ENCODE peak calls at places on chromosomes 13 and 19, in four cellular contexts. One of them, this sample, is unnamed.
A peak's percentile ranks its signal among the peaks of the same experiment; 100 is the strongest.

GRCh38 chr19:8023371-8023770 is 17.9 kb upstream of the ELAVL1 start:
- DNase-seq in GM12878: no peak
- DNase-seq in A549: no peak
- DNase-seq in HepG2: no peak
- DNase-seq in this sample: no peak

GRCh38 chr13:75461314-75461713 is 20.7 kb downstream of the TBC1D4 start:
- DNase-seq in GM12878: no peak
- DNase-seq in A549: no peak
- DNase-seq in HepG2: no peak
- DNase-seq in this sample: no peak

GRCh38 chr19:10006335-10006708 is 4.0 kb downstream of the COL5A3 start:
- DNase-seq in GM12878: no peak
- DNase-seq in A549: no peak
- DNase-seq in HepG2: no peak
- DNase-seq in this sample: no peak

GRCh38 chr19:49447485-49448431 is 3.9 kb downstream of the PIH1D1 start:
- DNase-seq in GM12878: no peak
- DNase-seq in A549: peak; percentile 68
- DNase-seq in HepG2: no peak
- DNase-seq in this sample: peak; percentile 66

GRCh38 chr13:93244141-93244917 is 17.7 kb downstream of the GPC6 start:
- DNase-seq in GM12878: no peak
- DNase-seq in A549: no peak
- DNase-seq in HepG2: no peak
- DNase-seq in this sample: no peak

GRCh38 chr13:94419304-94419943 is 60.1 kb downstream of the DCT start:
- DNase-seq in GM12878: no peak
- DNase-seq in A549: no peak
- DNase-seq in HepG2: no peak
- DNase-seq in this sample: no peak

GRCh38 chr13:76994281-76994680 is 2.4 kb downstream of the CLN5 start:
- DNase-seq in GM12878: no peak
- DNase-seq in A549: no peak
- DNase-seq in HepG2: no peak
- DNase-seq in this sample: no peak

GRCh38 chr13:34833562-34834182 is 108.4 kb upstream of the NBEA start:
- DNase-seq in GM12878: no peak
- DNase-seq in A549: peak; percentile 29
- DNase-seq in HepG2: no peak
- DNase-seq in this sample: no peak

GRCh38 chr19:14091086-14091884 is 734 bp upstream of the SAMD1 start:
- DNase-seq in GM12878: no peak
- DNase-seq in A549: peak; percentile 67
- DNase-seq in HepG2: peak; percentile 44
- DNase-seq in this sample: peak; percentile 79

GRCh38 chr13:109205315-109205714 is 575.9 kb downstream of the MYO16 start:
- DNase-seq in GM12878: no peak
- DNase-seq in A549: no peak
- DNase-seq in HepG2: no peak
- DNase-seq in this sample: no peak

GRCh38 chr19:12792048-12792852 is 964 bp downstream of the JUNB start:
- DNase-seq in GM12878: no peak
- DNase-seq in A549: peak; percentile 60
- DNase-seq in HepG2: peak; percentile 46
- DNase-seq in this sample: peak; percentile 87

GRCh38 chr13:99074693-99075092 is 96.8 kb upstream of the DOCK9 start:
- DNase-seq in GM12878: no peak
- DNase-seq in A549: no peak
- DNase-seq in HepG2: no peak
- DNase-seq in this sample: no peak

GRCh38 chr13:113907637-113908617 is 44.1 kb upstream of the GAS6 start:
- DNase-seq in GM12878: no peak
- DNase-seq in A549: no peak
- DNase-seq in HepG2: no peak
- DNase-seq in this sample: no peak

GRCh38 chr13:113905942-113906341 is 42.1 kb upstream of the GAS6 start:
- DNase-seq in GM12878: no peak
- DNase-seq in A549: no peak
- DNase-seq in HepG2: no peak
- DNase-seq in this sample: no peak

GRCh38 chr13:113905018-113905417 is 41.1 kb upstream of the GAS6 start:
- DNase-seq in GM12878: no peak
- DNase-seq in A549: no peak
- DNase-seq in HepG2: no peak
- DNase-seq in this sample: no peak

GRCh38 chr13:113904411-113904810 is 40.5 kb upstream of the GAS6 start:
- DNase-seq in GM12878: no peak
- DNase-seq in A549: peak; percentile 33
- DNase-seq in HepG2: peak; percentile 25
- DNase-seq in this sample: peak; percentile 26

GRCh38 chr13:113906566-113906965 is 42.7 kb upstream of the GAS6 start:
- DNase-seq in GM12878: no peak
- DNase-seq in A549: no peak
- DNase-seq in HepG2: no peak
- DNase-seq in this sample: no peak
- TF ChIP-seq POLR2AphosphoS2 in GM12878: no peak
- TF ChIP-seq POLR2AphosphoS2 in A549: no peak
- TF ChIP-seq POLR2AphosphoS2 in HepG2: no peak
- TF ChIP-seq POLR2AphosphoS2 in this sample: no peak

GRCh38 chr13:80116107-80116506 is 224.8 kb downstream of the SPRY2 start:
- DNase-seq in GM12878: no peak
- DNase-seq in A549: no peak
- DNase-seq in HepG2: no peak
- DNase-seq in this sample: no peak
- TF ChIP-seq POLR2AphosphoS2 in GM12878: no peak
- TF ChIP-seq POLR2AphosphoS2 in A549: no peak
- TF ChIP-seq POLR2AphosphoS2 in HepG2: no peak
- TF ChIP-seq POLR2AphosphoS2 in this sample: no peak

GRCh38 chr13:97977982-97978381 is 24.5 kb downstream of the IPO5 start:
- DNase-seq in GM12878: no peak
- DNase-seq in A549: no peak
- DNase-seq in HepG2: no peak
- DNase-seq in this sample: no peak

GRCh38 chr13:97975280-97975850 is 21.9 kb downstream of the IPO5 start:
- DNase-seq in GM12878: no peak
- DNase-seq in A549: no peak
- DNase-seq in HepG2: no peak
- DNase-seq in this sample: no peak

GRCh38 chr13:97975851-97976550 is 22.5 kb downstream of the IPO5 start:
- DNase-seq in GM12878: no peak
- DNase-seq in A549: peak; percentile 83
- DNase-seq in HepG2: peak; percentile 86
- DNase-seq in this sample: peak; percentile 90

GRCh38 chr13:97977376-97977705 is 23.9 kb downstream of the IPO5 start:
- DNase-seq in GM12878: no peak
- DNase-seq in A549: no peak
- DNase-seq in HepG2: no peak
- DNase-seq in this sample: no peak

DNA sequence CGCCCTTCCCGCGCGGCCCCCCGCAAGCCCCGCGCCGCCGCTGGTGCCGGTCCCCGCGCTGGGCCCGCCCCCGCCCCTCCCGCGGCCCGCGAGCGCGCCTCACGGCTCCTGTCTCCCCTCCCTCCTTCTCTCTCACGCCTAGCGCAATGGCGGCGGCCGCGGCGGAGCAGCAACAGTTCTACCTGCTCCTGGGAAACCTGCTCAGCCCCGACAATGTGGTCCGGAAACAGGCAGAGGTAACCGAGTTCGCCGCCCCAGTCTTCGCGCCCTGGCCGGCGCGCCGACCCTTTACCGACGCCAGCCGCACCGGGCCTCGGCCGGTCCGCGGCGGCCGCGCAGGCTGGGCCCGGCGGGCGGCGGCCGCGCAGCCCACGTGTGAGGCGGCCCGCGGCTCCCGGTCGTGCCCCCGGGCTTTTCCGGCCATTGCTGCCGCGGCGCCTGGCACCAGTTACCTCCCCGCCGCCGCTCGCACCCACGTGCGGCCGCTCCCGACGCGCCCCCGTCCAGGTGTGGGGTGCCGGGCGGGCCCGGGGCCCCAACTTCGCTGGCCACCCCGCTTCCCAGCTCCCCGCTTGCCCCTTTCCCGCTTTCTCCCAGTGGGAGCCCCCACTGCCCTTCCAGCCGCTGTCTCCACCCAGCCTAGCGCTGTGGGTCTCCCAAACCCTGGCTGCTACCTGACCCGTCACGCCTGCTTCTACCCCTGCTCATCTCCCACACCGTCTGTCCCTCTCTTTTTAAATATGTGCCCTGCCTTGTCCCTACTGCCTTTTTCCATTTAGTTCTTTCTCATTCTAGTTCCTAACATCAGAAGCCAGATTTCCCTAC is 23.3 kb downstream of the IPO5 start:
- DNase-seq in GM12878: no peak
- DNase-seq in A549: peak; percentile 2
- DNase-seq in HepG2: no peak
- DNase-seq in this sample: peak; percentile 44
- TF ChIP-seq POLR2AphosphoS2 in GM12878: no peak
- TF ChIP-seq POLR2AphosphoS2 in A549: no peak
- TF ChIP-seq POLR2AphosphoS2 in HepG2: no peak
- TF ChIP-seq POLR2AphosphoS2 in this sample: no peak

DNA sequence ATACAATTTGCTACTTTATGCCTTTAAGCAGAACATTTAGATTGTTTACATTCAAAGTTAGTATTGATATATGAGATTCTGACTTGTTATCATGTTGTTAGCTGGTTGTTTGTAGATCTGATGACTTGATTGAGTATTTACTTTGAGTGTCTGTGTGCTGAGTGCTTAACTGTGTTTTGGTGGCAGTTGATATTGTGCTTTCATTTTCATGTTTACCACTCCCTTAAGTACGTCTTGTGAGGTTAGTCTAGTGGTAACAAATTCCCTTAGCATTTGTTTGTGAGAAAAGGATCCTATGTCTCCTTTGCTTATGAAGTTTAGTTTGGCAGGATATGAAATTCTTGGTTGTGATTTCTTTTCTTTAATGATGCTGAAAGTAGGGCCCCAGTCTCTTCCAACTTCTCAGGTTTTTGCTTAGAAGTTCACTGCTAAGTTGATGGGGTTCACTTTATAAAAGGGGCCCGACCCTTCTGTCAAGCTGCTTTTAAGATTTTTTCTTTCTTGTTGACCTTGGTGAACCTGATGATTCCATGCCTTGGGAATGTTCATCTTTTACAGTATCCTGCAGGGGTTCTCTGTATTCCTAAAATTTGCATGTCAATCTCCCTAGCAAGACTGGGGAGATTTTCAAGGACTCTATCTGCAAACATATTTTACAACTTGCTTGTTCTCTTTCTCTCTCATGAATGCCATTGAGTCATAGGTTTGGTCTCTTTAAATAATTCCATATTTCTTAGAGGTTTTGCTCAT is 1095.4 kb upstream of the PCDH20 start:
- DNase-seq in GM12878: peak; percentile 26
- DNase-seq in A549: no peak
- DNase-seq in HepG2: no peak
- DNase-seq in this sample: no peak
- TF ChIP-seq POLR2AphosphoS2 in GM12878: no peak
- TF ChIP-seq POLR2AphosphoS2 in A549: no peak
- TF ChIP-seq POLR2AphosphoS2 in HepG2: no peak
- TF ChIP-seq POLR2AphosphoS2 in this sample: no peak

DNA sequence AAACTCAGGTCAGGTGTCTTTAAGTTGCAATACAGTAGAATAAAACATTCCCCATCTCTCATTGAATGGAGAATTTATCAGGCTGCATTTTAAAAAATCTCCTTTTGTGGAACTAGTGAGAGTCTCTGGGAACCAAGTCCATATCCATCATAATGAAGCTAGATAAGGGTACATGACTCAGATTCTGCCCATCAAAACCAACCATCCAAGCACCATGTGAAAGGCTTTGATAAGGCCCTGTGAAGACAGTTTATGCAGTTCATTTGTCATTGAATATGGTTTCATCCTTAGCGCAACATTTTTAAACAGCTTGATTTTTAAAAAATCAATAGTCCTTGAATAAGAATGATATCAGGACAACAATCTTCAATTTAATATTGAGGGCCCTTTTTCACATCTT is 56.3 kb upstream of the DIAPH3 start:
- DNase-seq in GM12878: no peak
- DNase-seq in A549: no peak
- DNase-seq in HepG2: no peak
- DNase-seq in this sample: peak; percentile 67
- TF ChIP-seq POLR2AphosphoS2 in GM12878: no peak
- TF ChIP-seq POLR2AphosphoS2 in A549: no peak
- TF ChIP-seq POLR2AphosphoS2 in HepG2: no peak
- TF ChIP-seq POLR2AphosphoS2 in this sample: no peak

GRCh38 chr13:40442826-40443225 is 223.6 kb downstream of the FOXO1 start:
- DNase-seq in GM12878: no peak
- DNase-seq in A549: no peak
- DNase-seq in HepG2: peak; percentile 17
- DNase-seq in this sample: no peak

GRCh38 chr13:40444241-40444640 is 222.2 kb downstream of the FOXO1 start:
- DNase-seq in GM12878: no peak
- DNase-seq in A549: no peak
- DNase-seq in HepG2: no peak
- DNase-seq in this sample: no peak

GRCh38 chr13:40446365-40446764 is 220.1 kb downstream of the FOXO1 start:
- DNase-seq in GM12878: no peak
- DNase-seq in A549: no peak
- DNase-seq in HepG2: no peak
- DNase-seq in this sample: no peak

GRCh38 chr13:40447857-40448256 is 218.6 kb downstream of the FOXO1 start:
- DNase-seq in GM12878: no peak
- DNase-seq in A549: no peak
- DNase-seq in HepG2: no peak
- DNase-seq in this sample: no peak

DNA sequence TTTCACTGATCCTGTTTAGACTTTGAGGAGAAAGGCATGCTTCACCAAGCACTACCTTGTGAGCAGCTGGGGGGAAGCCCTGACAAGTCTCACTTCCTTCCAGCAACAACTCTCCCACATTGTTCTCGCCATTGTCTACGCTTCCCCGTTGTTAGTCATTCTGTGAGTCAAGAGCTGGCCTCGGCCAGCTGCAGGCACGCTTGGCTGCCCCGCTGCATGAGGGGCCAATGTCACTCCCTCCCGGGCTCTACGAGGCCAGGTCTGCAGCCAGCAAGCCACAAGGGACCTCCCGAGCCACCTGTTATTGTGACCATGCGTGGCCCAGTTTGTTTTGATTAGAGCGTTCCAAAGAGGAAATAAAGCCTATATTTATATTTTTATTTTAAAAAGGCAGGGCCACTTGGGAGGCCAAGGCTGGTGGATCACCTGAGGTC is 220.9 kb downstream of the FOXO1 start:
- DNase-seq in GM12878: peak; percentile 99
- DNase-seq in A549: no peak
- DNase-seq in HepG2: no peak
- DNase-seq in this sample: no peak
- TF ChIP-seq POLR2AphosphoS2 in GM12878: no peak
- TF ChIP-seq POLR2AphosphoS2 in A549: no peak
- TF ChIP-seq POLR2AphosphoS2 in HepG2: no peak
- TF ChIP-seq POLR2AphosphoS2 in this sample: no peak

GRCh38 chr19:53132231-53132991 is at the start of gene ZNF415:
- DNase-seq in GM12878: no peak
- DNase-seq in A549: no peak
- DNase-seq in HepG2: no peak
- DNase-seq in this sample: no peak
- TF ChIP-seq POLR2AphosphoS2 in GM12878: no peak
- TF ChIP-seq POLR2AphosphoS2 in A549: no peak
- TF ChIP-seq POLR2AphosphoS2 in HepG2: no peak
- TF ChIP-seq POLR2AphosphoS2 in this sample: no peak

This sample was measured in K562.